ENCODE peak calls at places on chromosomes 3 and 15, in eight cellular contexts. B is stimulated activated CD4-positive, alpha-beta T cell treated with anti-CD3 and anti-CD28 coated beads, TNF-alpha, amount 100 ng/mL, for 24 hours; T is posterior cingulate gyrus; U is fibroblast of pulmonary artery; Z is pancreas; N is cardiac septum; I is islet precursor cell; C is lower leg skin. W is an unnamed sample.

GRCh38 chr3:38646630-38647029 is 2.9 kb downstream of the SCN5A start:
- DNase-seq in B (no peak), T (no peak), U (peak), Z (no peak), N (peak), I (peak), C (peak), W (peak)

GRCh38 chr3:5226783-5227182 is 39.3 kb downstream of the EDEM1 start:
- DNase-seq in B (no peak), T (no peak), U (peak), Z (no peak), N (no peak), I (no peak), C (no peak), W (peak)

GRCh38 chr15:87135109-87135508 is 1055.4 kb downstream of the AGBL1 start:
- DNase-seq in B (no peak), T (no peak), U (no peak), Z (no peak), N (no peak), I (no peak), C (no peak), W (no peak)

GRCh38 chr3:50358927-50359759 is at the start of gene TMEM115:
- DNase-seq in B (peak), T (peak), U (peak), Z (peak), N (peak), I (peak), C (peak), W (peak)

GRCh38 chr3:31893174-31893573 is 87.9 kb downstream of the OSBPL10 start:
- DNase-seq in B (no peak), T (no peak), U (no peak), Z (no peak), N (no peak), I (no peak), C (no peak), W (no peak)

GRCh38 chr3:177597325-177598109 is 400.2 kb upstream of the TBL1XR1 start:
- DNase-seq in B (no peak), T (no peak), U (peak), Z (no peak), N (no peak), I (peak), C (peak), W (peak)

GRCh38 chr3:30221622-30222021 is 384.8 kb upstream of the TGFBR2 start:
- DNase-seq in B (no peak), T (no peak), U (no peak), Z (no peak), N (no peak), I (no peak), C (no peak), W (peak)

GRCh38 chr15:90053685-90054466 is 48.4 kb downstream of the IDH2 start:
- DNase-seq in B (no peak), T (no peak), U (no peak), Z (no peak), N (no peak), I (no peak), C (no peak), W (no peak)

GRCh38 chr15:48385431-48385830 is 54.2 kb downstream of the DUT start:
- DNase-seq in B (no peak), T (no peak), U (peak), Z (no peak), N (no peak), I (peak), C (no peak), W (peak)

GRCh38 chr3:99286266-99286845 is 352.0 kb upstream of the COL8A1 start:
- DNase-seq in B (no peak), T (no peak), U (peak), Z (no peak), N (no peak), I (no peak), C (no peak), W (no peak)

GRCh38 chr3:52437326-52438103 is 7.4 kb downstream of the SEMA3G start:
- DNase-seq in B (no peak), T (no peak), U (no peak), Z (peak), N (no peak), I (peak), C (peak), W (no peak)

GRCh38 chr15:85865070-85865684 is 70.5 kb upstream of the KLHL25 start:
- DNase-seq in B (no peak), T (no peak), U (peak), Z (no peak), N (no peak), I (peak), C (peak), W (peak)

GRCh38 chr3:18127181-18127863 is 297.8 kb downstream of the SATB1 start:
- DNase-seq in B (no peak), T (no peak), U (no peak), Z (no peak), N (no peak), I (no peak), C (no peak), W (no peak)

GRCh38 chr3:58351920-58352319 is 19.2 kb downstream of the PXK start:
- DNase-seq in B (no peak), T (no peak), U (no peak), Z (no peak), N (no peak), I (no peak), C (peak), W (no peak)

GRCh38 chr3:184540777-184541681 is 20.6 kb upstream of the EPHB3 start:
- DNase-seq in B (peak), T (no peak), U (peak), Z (peak), N (peak), I (peak), C (peak), W (peak)

GRCh38 chr15:72168131-72168825 is 29.3 kb downstream of the GRAMD2A start:
- DNase-seq in B (no peak), T (no peak), U (peak), Z (no peak), N (no peak), I (peak), C (peak), W (peak)

GRCh38 chr3:71629289-71630252 is 46.0 kb upstream of the FOXP1 start:
- DNase-seq in B (no peak), T (no peak), U (no peak), Z (no peak), N (no peak), I (no peak), C (no peak), W (peak)

GRCh38 chr3:152688313-152688712 is 146.6 kb upstream of the P2RY1 start:
- DNase-seq in B (no peak), T (no peak), U (no peak), Z (no peak), N (no peak), I (peak), C (no peak), W (no peak)

GRCh38 chr15:62412634-62413033 is 247.5 kb upstream of the C2CD4B start:
- DNase-seq in B (no peak), T (no peak), U (no peak), Z (no peak), N (no peak), I (no peak), C (no peak), W (no peak)

GRCh38 chr3:154616298-154616697 is 186.3 kb upstream of the GPR149 start:
- DNase-seq in B (no peak), T (no peak), U (no peak), Z (peak), N (no peak), I (peak), C (no peak), W (no peak)

GRCh38 chr15:41048397-41048796 is 67.7 kb downstream of the INO80 start:
- DNase-seq in B (no peak), T (no peak), U (no peak), Z (no peak), N (no peak), I (no peak), C (no peak), W (no peak)

GRCh38 chr3:46427929-46428833 is 21.1 kb downstream of the CCRL2 start:
- DNase-seq in B (no peak), T (no peak), U (no peak), Z (no peak), N (no peak), I (peak), C (no peak), W (no peak)

GRCh38 chr3:141476033-141476432 is 10.8 kb upstream of the RASA2 start:
- DNase-seq in B (no peak), T (no peak), U (no peak), Z (no peak), N (no peak), I (no peak), C (no peak), W (peak)

GRCh38 chr15:78024883-78025282 is 52.6 kb downstream of the TBC1D2B start:
- DNase-seq in B (no peak), T (no peak), U (no peak), Z (no peak), N (no peak), I (no peak), C (peak), W (no peak)

GRCh38 chr3:14773691-14774128 is 45.1 kb upstream of the FGD5 start:
- DNase-seq in B (no peak), T (no peak), U (no peak), Z (no peak), N (peak), I (peak), C (peak), W (no peak)

GRCh38 chr15:85750319-85750806 is 44.4 kb downstream of the KLHL25 start:
- DNase-seq in B (no peak), T (peak), U (peak), Z (no peak), N (peak), I (no peak), C (peak), W (peak)

GRCh38 chr15:100818927-100819326 is 60.7 kb upstream of the ALDH1A3 start:
- DNase-seq in B (no peak), T (no peak), U (peak), Z (no peak), N (no peak), I (no peak), C (no peak), W (peak)

GRCh38 chr15:66839511-66840112 is 137.6 kb downstream of the SMAD6 start:
- DNase-seq in B (no peak), T (no peak), U (no peak), Z (no peak), N (no peak), I (peak), C (no peak), W (peak)

GRCh38 chr15:91989821-91990220 is 136.3 kb downstream of the SLCO3A1 start:
- DNase-seq in B (no peak), T (no peak), U (no peak), Z (no peak), N (no peak), I (no peak), C (no peak), W (no peak)

GRCh38 chr15:76987896-76988860 is 6.7 kb upstream of the PSTPIP1 start:
- DNase-seq in B (peak), T (no peak), U (no peak), Z (no peak), N (peak), I (no peak), C (peak), W (no peak)

GRCh38 chr15:46703352-46703861 is 1013.9 kb upstream of the SEMA6D start:
- DNase-seq in B (no peak), T (no peak), U (no peak), Z (no peak), N (no peak), I (no peak), C (no peak), W (no peak)

GRCh38 chr3:138774529-138775253 is 60.0 kb downstream of the PIK3CB start:
- DNase-seq in B (peak), T (no peak), U (peak), Z (no peak), N (no peak), I (peak), C (no peak), W (peak)

GRCh38 chr15:74616020-74616939 is 644 bp downstream of the CLK3 start:
- DNase-seq in B (peak), T (no peak), U (peak), Z (peak), N (peak), I (peak), C (peak), W (peak)

GRCh38 chr3:18499256-18499655 is 74.1 kb upstream of the SATB1 start:
- DNase-seq in B (no peak), T (no peak), U (no peak), Z (no peak), N (no peak), I (no peak), C (no peak), W (no peak)

GRCh38 chr3:169286992-169287391 is 376.5 kb downstream of the MECOM start:
- DNase-seq in B (no peak), T (no peak), U (no peak), Z (no peak), N (no peak), I (no peak), C (no peak), W (no peak)

GRCh38 chr3:178352300-178353021 is 183.8 kb upstream of the KCNMB2 start:
- DNase-seq in B (no peak), T (no peak), U (peak), Z (no peak), N (no peak), I (peak), C (no peak), W (peak)

W was measured in astrocyte of the spinal cord.